ENCODE peak calls at places on chromosome 17, in four cellular contexts. One of them, this sample, is unnamed.

GRCh38 chr17:48615963-48616718 is 1.0 kb upstream of the HOXB8 start:
- DNase-seq in NCI-H524 treated with DMSO at 0.1 percent for 48 hours: no peak
- DNase-seq in HEK293T: no peak
- DNase-seq in naive B cell: no peak
- DNase-seq in this sample: peak; percentile 52

GRCh38 chr17:64505320-64506200 is 529 bp downstream of the DDX5 start:
- DNase-seq in NCI-H524 treated with DMSO at 0.1 percent for 48 hours: no peak
- DNase-seq in HEK293T: peak; percentile 57
- DNase-seq in naive B cell: peak; percentile 86
- DNase-seq in this sample: peak; percentile 66

GRCh38 chr17:48842746-48843145 is 11.9 kb downstream of the CALCOCO2 start:
- DNase-seq in NCI-H524 treated with DMSO at 0.1 percent for 48 hours: no peak
- DNase-seq in HEK293T: no peak
- DNase-seq in naive B cell: no peak
- DNase-seq in this sample: no peak

GRCh38 chr17:37844158-37844976 is 79.8 kb upstream of the TBC1D3K start:
- DNase-seq in NCI-H524 treated with DMSO at 0.1 percent for 48 hours: no peak
- DNase-seq in HEK293T: peak; percentile 70
- DNase-seq in naive B cell: peak; percentile 55
- DNase-seq in this sample: no peak

GRCh38 chr17:81065500-81065899 is 30.5 kb downstream of the BAIAP2 start:
- DNase-seq in NCI-H524 treated with DMSO at 0.1 percent for 48 hours: no peak
- DNase-seq in HEK293T: no peak
- DNase-seq in naive B cell: no peak
- DNase-seq in this sample: peak; percentile 41

GRCh38 chr17:47897561-47897960 is 1.5 kb downstream of the SP2 start:
- DNase-seq in NCI-H524 treated with DMSO at 0.1 percent for 48 hours: no peak
- DNase-seq in HEK293T: no peak
- DNase-seq in naive B cell: no peak
- DNase-seq in this sample: no peak

GRCh38 chr17:62848334-62848733 is 40.2 kb upstream of the MARCHF10 start:
- DNase-seq in NCI-H524 treated with DMSO at 0.1 percent for 48 hours: no peak
- DNase-seq in HEK293T: no peak
- DNase-seq in naive B cell: no peak
- DNase-seq in this sample: no peak

GRCh38 chr17:47742319-47743181 is 9.5 kb downstream of the TBX21 start:
- DNase-seq in NCI-H524 treated with DMSO at 0.1 percent for 48 hours: no peak
- DNase-seq in HEK293T: peak; percentile 83
- DNase-seq in naive B cell: peak; percentile 63
- DNase-seq in this sample: no peak

GRCh38 chr17:40517981-40518380 is 16.6 kb upstream of the TNS4 start:
- DNase-seq in NCI-H524 treated with DMSO at 0.1 percent for 48 hours: no peak
- DNase-seq in HEK293T: no peak
- DNase-seq in naive B cell: no peak
- DNase-seq in this sample: no peak

GRCh38 chr17:61337247-61337812 is 62.3 kb upstream of the TBX2 start:
- DNase-seq in NCI-H524 treated with DMSO at 0.1 percent for 48 hours: no peak
- DNase-seq in HEK293T: no peak
- DNase-seq in naive B cell: no peak
- DNase-seq in this sample: no peak

GRCh38 chr17:35313875-35314409 is 59.5 kb downstream of the SLFN11 start:
- DNase-seq in NCI-H524 treated with DMSO at 0.1 percent for 48 hours: no peak
- DNase-seq in HEK293T: no peak
- DNase-seq in naive B cell: peak; percentile 2
- DNase-seq in this sample: no peak

GRCh38 chr17:12667299-12667958 is 1.7 kb downstream of the MYOCD start:
- DNase-seq in NCI-H524 treated with DMSO at 0.1 percent for 48 hours: no peak
- DNase-seq in HEK293T: peak; percentile 54
- DNase-seq in naive B cell: no peak
- DNase-seq in this sample: no peak

GRCh38 chr17:75517277-75517865 is 1.0 kb downstream of the TSEN54 start:
- DNase-seq in NCI-H524 treated with DMSO at 0.1 percent for 48 hours: no peak
- DNase-seq in HEK293T: no peak
- DNase-seq in naive B cell: no peak
- DNase-seq in this sample: no peak

GRCh38 chr17:68085751-68086445 is 50.4 kb downstream of the KPNA2 start:
- DNase-seq in NCI-H524 treated with DMSO at 0.1 percent for 48 hours: no peak
- DNase-seq in HEK293T: no peak
- DNase-seq in naive B cell: peak; percentile 58
- DNase-seq in this sample: no peak

GRCh38 chr17:82328994-82329507 is 4.5 kb downstream of the SECTM1 start:
- DNase-seq in NCI-H524 treated with DMSO at 0.1 percent for 48 hours: no peak
- DNase-seq in HEK293T: no peak
- DNase-seq in naive B cell: no peak
- DNase-seq in this sample: no peak

GRCh38 chr17:28193241-28193640 is 125.8 kb upstream of the TMEM97 start:
- DNase-seq in NCI-H524 treated with DMSO at 0.1 percent for 48 hours: no peak
- DNase-seq in HEK293T: no peak
- DNase-seq in naive B cell: no peak
- DNase-seq in this sample: no peak